ENCODE peak calls at places on chromosome 19, in five cellular contexts. P is H9, D is neuronal stem cell, S is trophoblast cell, T is H1. K is an unnamed sample.
A peak's percentile ranks its signal among the peaks of the same experiment; 100 is the strongest.

GRCh38 chr19:8610041-8610927 is at the start of gene ADAMTS10:
- DNase-seq in D (no peak), S (no peak), T (peak; percentile 76), P (peak; percentile 48), K (no peak)

GRCh38 chr19:33298146-33298911 is 4.0 kb downstream of the CEBPA start:
- DNase-seq in D (no peak), S (peak; percentile 81), T (peak; percentile 50), P (no peak), K (no peak)

GRCh38 chr19:16319466-16319865 is 5.2 kb upstream of the KLF2 start:
- DNase-seq in T (no peak), S (no peak), D (no peak), P (no peak), K (peak; percentile 43)

GRCh38 chr19:51552996-51553725 is 17.9 kb upstream of the ZNF175 start:
- DNase-seq in D (peak; percentile 79), T (peak; percentile 73), P (peak; percentile 91), S (peak; percentile 54), K (peak; percentile 51)

GRCh38 chr19:5207806-5208205 is 132.8 kb downstream of the PTPRS start:
- DNase-seq in T (no peak), P (no peak), S (no peak), D (no peak), K (no peak)

GRCh38 chr19:52690395-52691214 is 44.2 kb downstream of the ZNF611 start:
- DNase-seq in P (peak; percentile 95), T (peak; percentile 94), D (peak; percentile 87), S (peak; percentile 91), K (peak; percentile 94)

GRCh38 chr19:16970821-16971220 is 55.8 kb downstream of the CPAMD8 start:
- DNase-seq in T (no peak), S (no peak), D (no peak), P (no peak), K (no peak)

GRCh38 chr19:14073232-14073924 is 792 bp downstream of the MISP3 start:
- DNase-seq in S (peak; percentile 41), T (peak; percentile 86), P (peak; percentile 73), D (peak; percentile 75), K (peak; percentile 75)

GRCh38 chr19:15911599-15912237 is 13.8 kb upstream of the CYP4F2 start:
- DNase-seq in T (no peak), S (no peak), P (no peak), D (no peak), K (no peak)

GRCh38 chr19:15905026-15905425 is 7.2 kb upstream of the CYP4F2 start:
- DNase-seq in P (no peak), S (no peak), T (no peak), D (no peak), K (no peak)

GRCh38 chr19:41997121-41997850 is 3.3 kb upstream of the ATP1A3 start:
- DNase-seq in D (peak; percentile 69), S (peak; percentile 22), P (peak; percentile 81), T (peak; percentile 91), K (peak; percentile 45)

GRCh38 chr19:618247-618619 is 15.1 kb downstream of the POLRMT start:
- DNase-seq in S (no peak), D (no peak), T (no peak), P (no peak), K (no peak)

GRCh38 chr19:55591555-55591954 is 7.8 kb downstream of the FIZ1 start:
- DNase-seq in P (peak; percentile 62), T (peak; percentile 47), S (no peak), D (no peak), K (no peak)

GRCh38 chr19:9857920-9858746 is 23.0 kb downstream of the PIN1 start:
- DNase-seq in T (no peak), D (no peak), S (no peak), P (no peak), K (no peak)

GRCh38 chr19:28578786-28579505 is 634.0 kb downstream of the UQCRFS1 start:
- DNase-seq in S (no peak), D (no peak), P (no peak), T (no peak), K (no peak)

GRCh38 chr19:3642987-3643386 is 16.4 kb upstream of the CACTIN start:
- DNase-seq in P (peak; percentile 73), T (peak; percentile 83), S (no peak), D (no peak), K (peak; percentile 14)

GRCh38 chr19:33868076-33868735 is 71.5 kb downstream of the KCTD15 start:
- DNase-seq in S (no peak), T (no peak), D (no peak), P (no peak), K (no peak)

GRCh38 chr19:17503240-17503639 is 8.2 kb upstream of the PGLS start:
- DNase-seq in S (no peak), P (no peak), D (no peak), T (no peak), K (no peak)

GRCh38 chr19:16208847-16209246 is 11.1 kb downstream of the AP1M1 start:
- DNase-seq in S (no peak), P (no peak), D (no peak), T (no peak), K (no peak)

GRCh38 chr19:38394488-38394887 is 6.0 kb downstream of the SPRED3 start:
- DNase-seq in S (no peak), P (peak; percentile 98), D (no peak), T (peak; percentile 95), K (no peak)

GRCh38 chr19:45468159-45468651 is 409 bp downstream of the FOSB start:
- DNase-seq in T (peak; percentile 67), D (no peak), S (no peak), P (no peak), K (no peak)

GRCh38 chr19:3098141-3098514 is 4.0 kb downstream of the GNA11 start:
- DNase-seq in D (no peak), T (no peak), P (no peak), S (no peak), K (peak; percentile 24)

GRCh38 chr19:10855879-10856522 is 7.8 kb downstream of the C19orf38 start:
- DNase-seq in D (no peak), P (peak; percentile 77), T (peak; percentile 70), S (no peak), K (no peak)

GRCh38 chr19:34985249-34986022 is 14.7 kb upstream of the GRAMD1A start:
- DNase-seq in D (no peak), T (peak; percentile 60), S (no peak), P (peak; percentile 67), K (no peak)

GRCh38 chr19:5122121-5122400 is 153.1 kb downstream of the KDM4B start:
- DNase-seq in D (no peak), P (no peak), S (no peak), T (no peak), K (no peak)

GRCh38 chr19:45780448-45781281 is 1.6 kb downstream of the DMPK start:
- DNase-seq in P (no peak), T (no peak), D (no peak), S (no peak), K (no peak)

GRCh38 chr19:15337202-15337601 is 4.9 kb upstream of the BRD4 start:
- DNase-seq in T (no peak), S (no peak), D (no peak), P (no peak), K (peak; percentile 81)

GRCh38 chr19:35542209-35542608 is 3.2 kb upstream of the TMEM147 start:
- DNase-seq in D (no peak), S (no peak), T (no peak), P (no peak), K (no peak)

GRCh38 chr19:55212447-55212846 is 3.1 kb upstream of the PTPRH start:
- DNase-seq in S (peak; percentile 83), P (no peak), D (no peak), T (no peak), K (no peak)

GRCh38 chr19:22708983-22709382 is 74.9 kb downstream of the ZNF492 start:
- DNase-seq in P (no peak), S (no peak), T (no peak), D (no peak), K (no peak)
- H2BK12ac ChIP-seq in P (no peak overlapping the region), S (no peak overlapping the region), T (no peak overlapping the region), D (no peak overlapping the region), K (no peak overlapping the region)

GRCh38 chr19:13012690-13013608 is 17.7 kb downstream of the NFIX start:
- DNase-seq in S (peak; percentile 13), P (peak; percentile 58), D (no peak), T (no peak), K (peak; percentile 57)

GRCh38 chr19:13011653-13012389 is 16.5 kb downstream of the NFIX start:
- DNase-seq in S (no peak), P (peak; percentile 64), T (peak; percentile 88), D (no peak), K (no peak)

GRCh38 chr19:13010992-13011652 is 15.8 kb downstream of the NFIX start:
- DNase-seq in T (no peak), D (no peak), P (no peak), S (no peak), K (no peak)

GRCh38 chr19:13013649-13014048 is 18.4 kb downstream of the NFIX start:
- DNase-seq in D (no peak), P (no peak), S (no peak), T (no peak), K (no peak)

DNA sequence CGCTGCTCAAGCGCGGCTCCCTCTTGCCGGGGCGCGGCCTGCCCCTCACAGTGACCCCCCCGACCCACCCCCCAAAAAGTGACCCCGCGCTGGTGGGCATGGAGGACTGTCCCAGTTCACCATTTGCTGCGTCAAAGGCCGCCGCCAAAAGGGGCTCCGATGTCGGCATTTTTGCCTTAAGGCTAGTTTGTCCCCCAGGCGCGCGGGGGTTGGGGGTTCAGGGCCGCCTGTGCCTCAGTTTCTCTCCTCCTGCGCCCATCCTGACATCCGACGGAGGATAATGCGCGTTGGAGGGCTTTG is 17.1 kb downstream of the NFIX start:
- DNase-seq in D (no peak), T (no peak), P (no peak), S (no peak), K (no peak)
- H2BK120ac ChIP-seq in D (no peak overlapping the region), T (no peak overlapping the region), P (no peak overlapping the region), S (no peak overlapping the region), K (no peak overlapping the region)

DNA sequence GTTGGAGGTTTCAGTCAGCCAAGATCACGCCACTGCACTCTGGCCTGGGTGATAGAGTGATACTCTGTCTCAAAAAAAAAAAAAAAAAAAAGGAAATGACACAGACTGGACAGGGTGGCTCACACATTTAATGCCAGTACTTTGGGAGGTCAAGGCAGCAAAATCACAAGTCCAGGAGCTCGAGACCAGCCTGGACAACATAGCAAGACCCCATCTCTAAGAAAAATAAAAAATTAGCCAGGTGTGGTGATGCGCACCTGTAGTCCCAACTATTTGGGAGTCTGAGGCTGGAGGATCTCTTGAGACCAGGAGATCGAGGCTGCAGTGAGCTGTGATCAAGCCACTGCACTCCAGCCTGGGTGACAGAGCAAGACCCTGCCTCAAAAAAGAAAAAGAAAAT is 22.6 kb upstream of the NAPA start:
- DNase-seq in D (no peak), T (no peak), S (no peak), P (no peak), K (no peak)
- H2BK12ac ChIP-seq in D (no peak overlapping the region), T (no peak overlapping the region), S (no peak overlapping the region), P (no peak overlapping the region), K (no peak overlapping the region)

GRCh38 chr19:1704339-1704738 is 49.0 kb upstream of the ONECUT3 start:
- DNase-seq in T (no peak), S (no peak), P (no peak), D (no peak), K (no peak)

GRCh38 chr19:1713170-1713569 is 40.1 kb upstream of the ONECUT3 start:
- DNase-seq in P (no peak), S (no peak), T (no peak), D (no peak), K (no peak)

GRCh38 chr19:1705367-1705766 is 47.9 kb upstream of the ONECUT3 start:
- DNase-seq in D (no peak), T (no peak), P (no peak), S (no peak), K (no peak)

GRCh38 chr19:1707240-1707639 is 46.1 kb upstream of the ONECUT3 start:
- DNase-seq in T (no peak), P (no peak), D (no peak), S (no peak), K (no peak)
- H2BK120ac ChIP-seq in T (no peak overlapping the region), P (no peak overlapping the region), D (no peak overlapping the region), S (no peak overlapping the region), K (no peak overlapping the region)